ENCODE peak calls at places on chromosomes 16 and 17, in six cellular contexts. Y is HepG2, S is K562, X is GM12878, Z is SK-N-SH, C is H1. I is an unnamed sample.

GRCh38 chr16:65789546-65789945 is 576.9 kb upstream of the CDH5 start:
- DNase-seq in Y (no peak), S (no peak), X (no peak), Z (no peak), C (no peak), I (no peak)

GRCh38 chr17:19760781-19761180 is 12.7 kb upstream of the ALDH3A1 start:
- DNase-seq in Y (no peak), S (no peak), X (no peak), Z (no peak), C (no peak), I (no peak)

GRCh38 chr17:15087946-15088345 is 177.2 kb downstream of the PMP22 start:
- DNase-seq in Y (no peak), S (no peak), X (no peak), Z (no peak), C (no peak), I (no peak)

GRCh38 chr17:39791296-39791992 is 53.7 kb downstream of the GRB7 start:
- DNase-seq in Y (no peak), S (no peak), X (no peak), Z (no peak), C (no peak), I (no peak)

GRCh38 chr16:89616576-89617437 is 3.4 kb downstream of the DPEP1 start:
- DNase-seq in Y (no peak), S (no peak), X (no peak), Z (no peak), C (no peak), I (no peak)

GRCh38 chr16:85416267-85417109 is 196.6 kb upstream of the GSE1 start:
- DNase-seq in Y (peak; percentile 61), S (peak; percentile 94), X (no peak), Z (peak; percentile 79), C (no peak), I (peak; percentile 77)

GRCh38 chr16:87621550-87621829 is 19.2 kb downstream of the JPH3 start:
- DNase-seq in Y (no peak), S (no peak), X (no peak), Z (peak; percentile 22), C (no peak), I (no peak)

GRCh38 chr17:43814714-43815113 is 18.2 kb downstream of the MPP3 start:
- DNase-seq in Y (no peak), S (no peak), X (no peak), Z (no peak), C (no peak), I (no peak)

GRCh38 chr17:50207792-50208567 is 6.5 kb upstream of the COL1A1 start:
- DNase-seq in Y (no peak), S (no peak), X (no peak), Z (no peak), C (no peak), I (peak; percentile 13)

GRCh38 chr16:2713523-2713922 is 6.5 kb downstream of the PRSS27 start:
- DNase-seq in Y (no peak), S (no peak), X (no peak), Z (no peak), C (no peak), I (no peak)

GRCh38 chr17:68684860-68685493 is 83.8 kb upstream of the FAM20A start:
- DNase-seq in Y (no peak), S (no peak), X (no peak), Z (no peak), C (no peak), I (no peak)

GRCh38 chr17:57663326-57664070 is 81.6 kb downstream of the CCDC182 start:
- DNase-seq in Y (no peak), S (no peak), X (no peak), Z (peak; percentile 44), C (no peak), I (no peak)

GRCh38 chr16:78428193-78428592 is 328.7 kb downstream of the WWOX start:
- DNase-seq in Y (no peak), S (no peak), X (no peak), Z (no peak), C (no peak), I (no peak)

GRCh38 chr16:75267631-75268264 is 16.3 kb upstream of the BCAR1 start:
- DNase-seq in Y (peak; percentile 71), S (no peak), X (no peak), Z (peak; percentile 38), C (no peak), I (no peak)

GRCh38 chr16:75351183-75351582 is 82.1 kb downstream of the CFDP1 start:
- DNase-seq in Y (no peak), S (no peak), X (no peak), Z (peak; percentile 27), C (no peak), I (no peak)

GRCh38 chr17:3738562-3739295 is 15.0 kb downstream of the HASPIN start:
- DNase-seq in Y (no peak), S (peak; percentile 39), X (no peak), Z (no peak), C (no peak), I (no peak)

GRCh38 chr17:67642488-67642887 is 75.2 kb upstream of the NOL11 start:
- DNase-seq in Y (no peak), S (no peak), X (no peak), Z (no peak), C (no peak), I (no peak)

GRCh38 chr16:10805362-10805761 is 13.2 kb downstream of the TVP23A start:
- DNase-seq in Y (no peak), S (no peak), X (no peak), Z (no peak), C (no peak), I (no peak)

GRCh38 chr17:16906670-16907069 is 65.2 kb downstream of the TNFRSF13B start:
- DNase-seq in Y (no peak), S (no peak), X (no peak), Z (no peak), C (no peak), I (no peak)

GRCh38 chr16:66427871-66428681 is 981 bp downstream of the BEAN1 start:
- DNase-seq in Y (no peak), S (no peak), X (no peak), Z (peak; percentile 72), C (no peak), I (no peak)

GRCh38 chr16:86508028-86508946 is 2.0 kb upstream of the FOXF1 start:
- DNase-seq in Y (no peak), S (no peak), X (no peak), Z (no peak), C (no peak), I (no peak)

GRCh38 chr16:86508947-86509758 is 1.2 kb upstream of the FOXF1 start:
- DNase-seq in Y (no peak), S (no peak), X (no peak), Z (no peak), C (no peak), I (no peak)

GRCh38 chr16:86511317-86512161 is 1.2 kb downstream of the FOXF1 start:
- DNase-seq in Y (no peak), S (no peak), X (no peak), Z (no peak), C (no peak), I (no peak)

GRCh38 chr16:86510465-86511261 is at the start of gene FOXF1:
- DNase-seq in Y (no peak), S (no peak), X (no peak), Z (no peak), C (no peak), I (no peak)

DNA sequence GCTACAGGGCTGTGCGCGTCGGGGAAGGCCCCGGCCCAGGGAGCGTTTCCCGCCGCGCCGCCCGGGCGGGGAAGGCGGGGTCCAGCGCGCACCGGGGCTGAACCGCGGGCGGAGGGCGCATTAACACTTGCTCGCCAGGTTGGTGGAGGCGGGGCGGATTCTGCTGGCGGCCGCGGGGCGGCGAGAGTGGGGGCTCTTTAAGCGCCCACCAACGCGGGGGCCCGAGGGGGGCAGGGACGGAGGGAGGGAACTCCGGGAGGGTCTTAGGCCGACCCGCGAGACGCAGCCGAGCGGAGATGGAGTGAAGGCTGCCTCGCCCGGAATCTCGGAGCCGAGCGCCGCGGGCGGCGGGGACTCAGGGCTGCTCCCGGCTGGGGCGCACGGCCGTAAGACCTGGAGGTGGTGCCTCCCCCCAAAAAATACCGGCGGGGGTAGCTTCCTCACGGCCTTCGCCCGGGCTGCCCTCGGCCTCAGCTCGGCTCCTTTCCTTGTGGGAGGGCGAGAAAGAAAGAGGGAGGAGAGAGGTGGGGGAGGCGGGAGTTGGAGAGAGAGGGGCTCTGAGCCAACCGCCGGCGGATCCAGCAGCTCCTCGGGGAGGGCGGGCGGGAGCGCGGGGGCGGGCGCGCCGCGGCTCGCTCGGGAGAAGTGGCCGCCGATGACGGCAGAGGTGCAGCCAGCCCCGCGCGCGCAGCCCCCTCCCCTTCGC is 415 bp upstream of the FOXF1 start:
- DNase-seq in Y (no peak), S (no peak), X (no peak), Z (no peak), C (no peak), I (no peak)
- TF ChIP-seq TAF1 in Y (no peak), S (no peak), X (no peak), Z (no peak), C (no peak), I (no peak)

DNA sequence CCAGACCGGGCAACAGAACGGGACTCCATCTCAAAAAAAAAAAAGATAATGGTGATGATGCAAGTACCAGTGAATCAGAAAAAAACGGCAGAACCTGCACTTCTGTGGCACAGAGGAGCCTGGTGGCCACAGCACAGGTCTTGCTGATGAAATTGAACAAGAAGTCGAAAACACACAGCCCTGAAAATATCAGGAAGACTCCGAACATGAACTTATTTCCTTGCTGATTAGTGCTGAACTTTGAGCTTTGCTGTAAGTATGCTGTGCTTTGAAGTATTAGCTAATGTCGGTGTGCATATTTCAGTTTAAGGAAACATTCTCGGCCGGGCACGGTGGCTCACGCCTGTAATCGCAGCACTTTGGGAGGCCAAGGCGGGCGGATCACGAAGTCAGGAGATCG is 10.9 kb upstream of the MYO15B start:
- DNase-seq in Y (peak; percentile 86), S (no peak), X (no peak), Z (no peak), C (no peak), I (no peak)
- TF ChIP-seq POLR2AphosphoS5 in Y (no peak), S (no peak), X (no peak), Z (no peak), C (no peak), I (no peak)

GRCh38 chr17:28357901-28358197 is 522 bp upstream of the POLDIP2 start:
- DNase-seq in Y (no peak), S (no peak), X (no peak), Z (no peak), C (no peak), I (no peak)
- TF ChIP-seq TAF1 in Y (no peak), S (no peak), X (no peak), Z (no peak), C (no peak), I (no peak)

DNA sequence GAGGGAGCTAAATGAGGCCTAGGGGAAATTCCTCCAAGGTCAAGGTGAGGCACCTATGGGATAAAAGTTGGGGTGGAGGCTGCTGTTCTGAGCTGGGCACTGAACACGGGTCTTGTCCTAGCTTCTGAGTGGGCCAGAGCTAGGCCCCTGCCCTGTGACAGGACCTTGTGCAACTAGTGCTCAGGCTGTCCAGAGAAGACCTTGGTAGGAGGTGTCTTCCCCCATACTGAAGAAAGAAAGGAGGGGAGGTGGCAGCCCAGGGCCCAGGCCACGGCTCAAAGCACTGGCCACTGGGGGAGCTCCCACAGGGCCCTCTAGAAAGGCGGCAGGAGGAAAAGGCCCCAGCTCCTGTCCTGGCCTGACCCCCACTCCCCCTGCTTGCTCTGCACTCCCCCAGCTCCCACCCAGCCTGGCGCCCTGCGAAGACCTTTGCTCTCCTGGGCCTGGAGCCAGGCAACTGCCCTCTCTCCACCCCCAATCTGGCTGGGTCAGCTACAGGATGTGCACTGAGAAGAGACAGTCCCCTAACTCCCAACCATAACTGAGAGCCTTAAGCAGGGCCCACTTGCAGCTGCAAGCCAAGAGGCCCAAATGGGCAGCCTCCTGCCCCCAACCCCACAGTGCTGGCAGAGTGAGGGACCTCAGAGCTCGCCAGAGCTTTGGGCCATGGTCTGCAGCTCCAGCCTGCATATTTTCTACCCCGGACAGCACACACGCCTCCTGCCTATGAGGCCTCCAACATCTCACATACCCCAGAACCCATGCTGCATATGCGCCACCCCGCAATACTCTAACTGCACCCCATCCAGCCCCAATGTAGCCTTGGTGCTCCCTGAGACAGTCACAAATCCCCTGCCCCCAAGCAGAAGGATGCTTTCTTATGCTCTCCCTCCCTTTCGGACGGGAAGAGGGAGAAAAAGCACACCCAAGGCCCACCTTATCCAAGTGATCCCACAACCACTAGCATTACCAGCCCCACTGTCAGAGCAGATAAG is 15.3 kb downstream of the HSD11B2 start:
- DNase-seq in Y (peak; percentile 95), S (no peak), X (no peak), Z (peak; percentile 43), C (no peak), I (no peak)
- TF ChIP-seq POLR2AphosphoS5 in Y (peak; percentile 58), S (no peak), X (no peak), Z (no peak), C (no peak), I (no peak)

I was measured in GM12892.